ENCODE peak calls at places on chromosomes 1 and 21, in nine cellular contexts. F is kidney epithelial cell, O is left ventricle myocardium inferior, V is K562, N is HCT116, L is cardiac muscle cell, D is lower lobe of right lung, W is GM23248, Q is AG04450. R is an unnamed sample.

GRCh38 chr1:51819810-51820209 is 58.7 kb downstream of the NRDC start:
- DNase-seq in F (no peak), O (no peak), V (no peak), N (no peak), L (no peak), D (no peak), W (peak; percentile 42), Q (no peak), R (no peak)

GRCh38 chr1:207793327-207793726 is 41.5 kb downstream of the CD46 start:
- DNase-seq in F (no peak), O (no peak), V (no peak), N (no peak), L (no peak), D (no peak), W (no peak), Q (no peak), R (no peak)

GRCh38 chr1:225424562-225425210 is 3.2 kb downstream of the LBR start:
- DNase-seq in F (peak; percentile 47), O (no peak), V (no peak), N (no peak), L (peak; percentile 17), D (no peak), W (peak; percentile 68), Q (no peak), R (no peak)

GRCh38 chr1:98201640-98202039 is 280.8 kb upstream of the DPYD start:
- DNase-seq in F (no peak), O (no peak), V (no peak), N (no peak), L (no peak), D (no peak), W (peak; percentile 12), Q (peak; percentile 53), R (no peak)

GRCh38 chr1:75345538-75346292 is 211.5 kb downstream of the LHX8 start:
- DNase-seq in F (peak; percentile 14), O (no peak), V (no peak), N (no peak), L (no peak), D (no peak), W (no peak), Q (no peak), R (no peak)

GRCh38 chr1:19643602-19644419 is at the start of gene NBL1:
- DNase-seq in F (no peak), O (peak; percentile 84), V (peak; percentile 92), N (no peak), L (peak; percentile 55), D (no peak), W (peak; percentile 87), Q (no peak), R (peak; percentile 62)

GRCh38 chr1:68205794-68206358 is 26.4 kb downstream of the WLS start:
- DNase-seq in F (no peak), O (no peak), V (no peak), N (no peak), L (no peak), D (no peak), W (no peak), Q (no peak), R (no peak)

GRCh38 chr1:170225735-170226524 is 80.2 kb downstream of the NTMT2 start:
- DNase-seq in F (no peak), O (no peak), V (no peak), N (no peak), L (no peak), D (no peak), W (peak; percentile 37), Q (no peak), R (no peak)

GRCh38 chr1:9687120-9687875 is 35.8 kb downstream of the PIK3CD start:
- DNase-seq in F (peak; percentile 80), O (peak; percentile 26), V (peak; percentile 96), N (no peak), L (peak; percentile 76), D (peak; percentile 66), W (peak; percentile 69), Q (peak; percentile 53), R (peak; percentile 78)

GRCh38 chr1:90143522-90144050 is 148.7 kb downstream of the ZNF326 start:
- DNase-seq in F (no peak), O (no peak), V (no peak), N (no peak), L (no peak), D (no peak), W (no peak), Q (no peak), R (peak; percentile 53)

GRCh38 chr1:161726631-161727342 is 5.4 kb downstream of the FCRLB start:
- DNase-seq in F (no peak), O (peak; percentile 90), V (peak; percentile 97), N (peak; percentile 56), L (peak; percentile 92), D (peak; percentile 90), W (peak; percentile 88), Q (peak; percentile 69), R (peak; percentile 90)

GRCh38 chr1:198564716-198565115 is 24.2 kb upstream of the ATP6V1G3 start:
- DNase-seq in F (no peak), O (no peak), V (no peak), N (no peak), L (no peak), D (no peak), W (no peak), Q (no peak), R (no peak)

GRCh38 chr1:201221201-201221846 is 30.7 kb downstream of the IGFN1 start:
- DNase-seq in F (no peak), O (no peak), V (no peak), N (no peak), L (no peak), D (no peak), W (no peak), Q (no peak), R (peak; percentile 15)

GRCh38 chr1:154434346-154435075 is 29.4 kb downstream of the IL6R start:
- DNase-seq in F (no peak), O (peak; percentile 86), V (peak; percentile 33), N (no peak), L (no peak), D (no peak), W (peak; percentile 77), Q (no peak), R (no peak)

GRCh38 chr21:46063734-46064680 is 33.9 kb upstream of the COL6A2 start:
- DNase-seq in F (no peak), O (no peak), V (no peak), N (no peak), L (no peak), D (peak; percentile 39), W (no peak), Q (no peak), R (peak; percentile 3)

GRCh38 chr21:42193131-42193671 is 25.7 kb upstream of the ABCG1 start:
- DNase-seq in F (no peak), O (no peak), V (no peak), N (no peak), L (no peak), D (no peak), W (no peak), Q (no peak), R (peak; percentile 91)

GRCh38 chr1:171251741-171252300 is 3.5 kb downstream of the FMO1 start:
- DNase-seq in F (no peak), O (peak; percentile 36), V (peak; percentile 30), N (no peak), L (peak; percentile 75), D (no peak), W (peak; percentile 47), Q (no peak), R (peak; percentile 71)

DNA sequence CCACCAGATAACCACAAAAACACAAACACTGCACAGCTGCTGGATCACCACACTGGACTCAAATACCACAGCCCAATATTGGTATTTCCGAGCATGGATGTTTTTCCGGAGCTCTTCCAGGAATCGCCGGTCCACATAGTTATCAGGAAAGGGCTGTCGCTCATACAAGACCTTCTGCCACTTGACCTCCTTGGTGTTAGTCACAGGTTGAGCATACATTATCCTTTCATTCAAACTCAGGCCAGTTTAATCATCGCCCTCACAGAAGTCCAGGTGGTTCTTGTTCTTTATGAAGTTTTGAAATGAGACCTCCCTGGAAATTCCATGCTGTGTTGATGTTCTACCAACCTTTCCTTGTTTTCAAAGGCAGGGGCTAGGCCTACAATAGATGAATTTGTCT is 1.5 kb downstream of the PIGC start:
- DNase-seq in F (no peak), O (no peak), V (no peak), N (no peak), L (no peak), D (no peak), W (no peak), Q (no peak), R (no peak)
- H3K4me3 ChIP-seq in F (no peak overlapping the region), O (peak overlapping the region; percentile 92), V (peak overlapping the region; percentile 80), N (peak overlapping the region; percentile 81), L (no peak overlapping the region), D (peak overlapping the region; percentile 79), W (peak overlapping the region; percentile 95), Q (no peak overlapping the region), R (no peak overlapping the region)

DNA sequence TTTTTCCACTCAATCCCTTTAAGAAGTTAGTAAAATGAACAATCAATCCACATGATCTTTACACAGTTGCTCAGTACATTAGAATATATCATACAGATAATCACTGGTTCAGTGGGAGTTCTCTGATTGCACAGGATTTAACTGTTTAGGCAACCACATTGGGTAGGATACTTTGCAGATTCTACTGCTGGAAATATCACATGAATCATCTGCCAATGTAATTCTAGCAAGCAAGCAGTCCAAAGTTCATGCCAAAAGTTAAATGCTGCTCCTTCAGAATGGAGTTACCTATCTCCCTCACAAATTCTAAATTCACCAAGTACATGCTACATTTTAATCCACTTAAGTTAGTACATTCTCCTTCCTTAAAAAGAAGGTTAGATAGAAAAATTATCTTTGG is 52.4 kb downstream of the NEGR1 start:
- DNase-seq in F (no peak), O (no peak), V (no peak), N (no peak), L (no peak), D (no peak), W (peak; percentile 35), Q (no peak), R (no peak)
- H3K27me3 ChIP-seq in F (no peaks in the 10 kb centered on the region), O (no peaks in the 10 kb centered on the region), V (no peaks in the 10 kb centered on the region), N (no peaks in the 10 kb centered on the region), L (no peaks in the 10 kb centered on the region), D (no peaks in the 10 kb centered on the region), W (no peaks in the 10 kb centered on the region), Q (no peaks in the 10 kb centered on the region), R (no peaks in the 10 kb centered on the region)

DNA sequence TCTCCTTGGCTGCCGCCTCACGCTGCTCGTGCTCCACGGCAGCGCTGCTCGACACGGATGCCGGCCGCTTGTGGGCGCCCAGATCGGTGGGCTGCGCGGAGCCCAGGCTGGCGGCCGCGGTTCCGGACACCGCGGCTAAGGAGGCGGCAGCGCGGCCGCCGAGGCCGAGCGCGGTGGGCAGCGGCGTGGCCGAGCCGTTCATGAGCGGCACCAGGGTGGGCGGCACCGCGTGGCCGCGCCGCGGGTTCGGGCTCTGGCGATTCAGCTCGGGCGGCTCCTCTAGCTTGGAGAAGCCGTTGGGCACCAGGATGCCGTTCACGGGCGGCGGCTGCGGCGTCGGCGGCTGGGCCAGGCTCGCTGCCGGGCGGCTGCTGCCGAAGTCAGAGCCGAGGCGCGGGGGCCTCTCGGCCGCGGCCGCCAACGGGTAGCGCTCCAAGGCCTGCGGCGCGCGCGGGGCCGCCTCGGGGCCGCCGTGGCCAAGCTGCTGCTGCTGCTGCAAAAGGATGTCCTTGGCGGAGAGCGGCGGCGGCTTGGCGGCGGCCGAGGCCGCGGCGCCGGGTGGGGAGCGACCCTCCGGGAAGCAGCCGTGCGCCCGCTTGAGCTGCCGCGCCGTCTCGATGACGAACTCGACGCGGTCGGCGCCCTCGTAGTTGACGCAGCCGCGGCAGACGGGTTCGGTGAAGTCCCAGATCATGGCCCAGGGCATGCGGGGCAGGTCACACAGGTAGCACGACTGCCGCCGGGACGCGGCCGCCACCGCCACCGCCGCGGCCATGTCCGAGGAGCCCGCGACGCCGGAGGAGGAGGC is 1.1 kb downstream of the IRF2BP2 start:
- DNase-seq in F (no peak), O (peak; percentile 40), V (peak; percentile 44), N (no peak), L (peak; percentile 55), D (peak; percentile 75), W (peak; percentile 85), Q (no peak), R (no peak)
- H3K4me3 ChIP-seq in F (peak overlapping the region; percentile 79), O (peak overlapping the region; percentile 87), V (peak overlapping the region; percentile 69), N (peak overlapping the region; percentile 70), L (peak overlapping the region; percentile 95), D (peak overlapping the region; percentile 85), W (peak overlapping the region; percentile 94), Q (peak overlapping the region; percentile 79), R (peak overlapping the region; percentile 68)

GRCh38 chr1:181632492-181632891 is 149.2 kb downstream of the CACNA1E start:
- DNase-seq in F (no peak), O (no peak), V (no peak), N (no peak), L (no peak), D (no peak), W (no peak), Q (no peak), R (no peak)
- H3K27me3 ChIP-seq in F (no peaks in the 10 kb centered on the region), O (peaks cover 78% of the 10 kb centered on the region), V (no peaks in the 10 kb centered on the region), N (peaks cover 13% of the 10 kb centered on the region), L (peaks cover 26% of the 10 kb centered on the region), D (no peaks in the 10 kb centered on the region), W (no peaks in the 10 kb centered on the region), Q (no peaks in the 10 kb centered on the region), R (no peaks in the 10 kb centered on the region)

R was measured in WERI-Rb-1.